ENCODE peak calls at places on chromosomes 3 and 15, in four cellular contexts. C, L, R and X are unnamed samples.

GRCh38 chr3:151419806-151420205 is 35.3 kb upstream of the P2RY12 start:
- DNase-seq in C (no peak), L (no peak), R (no peak), X (no peak)

GRCh38 chr3:150225986-150226385 is 182.1 kb upstream of the TSC22D2 start:
- DNase-seq in C (no peak), L (no peak), R (no peak), X (no peak)

GRCh38 chr15:81002254-81003022 is 1.7 kb downstream of the TLNRD1 start:
- DNase-seq in C (no peak), L (no peak), R (no peak), X (no peak)

GRCh38 chr3:185558395-185558794 is 6.0 kb upstream of the LIPH start:
- DNase-seq in C (no peak), L (no peak), R (no peak), X (peak; percentile 33)

GRCh38 chr15:68644088-68644904 is 65.5 kb downstream of the CORO2B start:
- DNase-seq in C (peak; percentile 48), L (no peak), R (no peak), X (no peak)

GRCh38 chr3:193693774-193694173 is 100.8 kb downstream of the OPA1 start:
- DNase-seq in C (no peak), L (no peak), R (no peak), X (peak; percentile 63)

GRCh38 chr3:185824051-185824466 is 783 bp downstream of the IGF2BP2 start:
- DNase-seq in C (no peak), L (no peak), R (peak; percentile 54), X (no peak)

GRCh38 chr3:65939841-65940246 is 98.9 kb downstream of the MAGI1 start:
- DNase-seq in C (no peak), L (no peak), R (no peak), X (no peak)

GRCh38 chr3:32410367-32411246 is 19.0 kb downstream of the CMTM7 start:
- DNase-seq in C (no peak), L (no peak), R (no peak), X (no peak)

GRCh38 chr15:49435201-49435600 is 12.2 kb downstream of the FGF7 start:
- DNase-seq in C (no peak), L (no peak), R (no peak), X (no peak)

GRCh38 chr3:43104786-43105185 is 1.1 kb downstream of the POMGNT2 start:
- DNase-seq in C (no peak), L (no peak), R (no peak), X (no peak)

GRCh38 chr3:55481918-55482495 is 5.1 kb downstream of the WNT5A start:
- DNase-seq in C (no peak), L (no peak), R (no peak), X (no peak)

GRCh38 chr15:71433402-71433801 is 318.1 kb downstream of the THSD4 start:
- DNase-seq in C (no peak), L (no peak), R (no peak), X (no peak)

GRCh38 chr3:55486101-55486856 is 827 bp downstream of the WNT5A start:
- DNase-seq in C (no peak), L (no peak), R (peak; percentile 54), X (no peak)

GRCh38 chr15:93895976-93896770 is 335.2 kb upstream of the MCTP2 start:
- DNase-seq in C (no peak), L (no peak), R (no peak), X (no peak)

GRCh38 chr3:187066228-187066995 is 72.9 kb downstream of the RPL39L start:
- DNase-seq in C (peak; percentile 46), L (no peak), R (peak; percentile 32), X (peak; percentile 65)

GRCh38 chr3:31919528-31919927 is 61.5 kb downstream of the OSBPL10 start:
- DNase-seq in C (no peak), L (no peak), R (no peak), X (peak; percentile 78)

GRCh38 chr3:89315750-89316149 is 208.3 kb downstream of the EPHA3 start:
- DNase-seq in C (no peak), L (no peak), R (no peak), X (no peak)

GRCh38 chr3:184914628-184915027 is 102.7 kb downstream of the VPS8 start:
- DNase-seq in C (no peak), L (no peak), R (no peak), X (no peak)

GRCh38 chr3:61562042-61562809 is 855 bp downstream of the PTPRG start:
- DNase-seq in C (peak; percentile 10), L (no peak), R (peak; percentile 74), X (no peak)

GRCh38 chr3:60053518-60054265 is 1003.9 kb upstream of the CFAP20DC start:
- DNase-seq in C (no peak), L (no peak), R (no peak), X (no peak)

GRCh38 chr3:9147896-9148267 is 101.6 kb downstream of the SRGAP3 start:
- DNase-seq in C (no peak), L (no peak), R (no peak), X (no peak)

GRCh38 chr3:9946112-9947024 is 5.8 kb downstream of the PRRT3 start:
- DNase-seq in C (peak; percentile 89), L (no peak), R (peak; percentile 89), X (peak; percentile 74)

GRCh38 chr3:11624161-11624560 is 19.6 kb downstream of the VGLL4 start:
- DNase-seq in C (no peak), L (no peak), R (no peak), X (no peak)

GRCh38 chr15:58707397-58707796 is 42.1 kb downstream of the ADAM10 start:
- DNase-seq in C (no peak), L (no peak), R (no peak), X (no peak)
- TF ChIP-seq PBX3 in C (no peak), L (no peak), R (no peak), X (no peak)

DNA sequence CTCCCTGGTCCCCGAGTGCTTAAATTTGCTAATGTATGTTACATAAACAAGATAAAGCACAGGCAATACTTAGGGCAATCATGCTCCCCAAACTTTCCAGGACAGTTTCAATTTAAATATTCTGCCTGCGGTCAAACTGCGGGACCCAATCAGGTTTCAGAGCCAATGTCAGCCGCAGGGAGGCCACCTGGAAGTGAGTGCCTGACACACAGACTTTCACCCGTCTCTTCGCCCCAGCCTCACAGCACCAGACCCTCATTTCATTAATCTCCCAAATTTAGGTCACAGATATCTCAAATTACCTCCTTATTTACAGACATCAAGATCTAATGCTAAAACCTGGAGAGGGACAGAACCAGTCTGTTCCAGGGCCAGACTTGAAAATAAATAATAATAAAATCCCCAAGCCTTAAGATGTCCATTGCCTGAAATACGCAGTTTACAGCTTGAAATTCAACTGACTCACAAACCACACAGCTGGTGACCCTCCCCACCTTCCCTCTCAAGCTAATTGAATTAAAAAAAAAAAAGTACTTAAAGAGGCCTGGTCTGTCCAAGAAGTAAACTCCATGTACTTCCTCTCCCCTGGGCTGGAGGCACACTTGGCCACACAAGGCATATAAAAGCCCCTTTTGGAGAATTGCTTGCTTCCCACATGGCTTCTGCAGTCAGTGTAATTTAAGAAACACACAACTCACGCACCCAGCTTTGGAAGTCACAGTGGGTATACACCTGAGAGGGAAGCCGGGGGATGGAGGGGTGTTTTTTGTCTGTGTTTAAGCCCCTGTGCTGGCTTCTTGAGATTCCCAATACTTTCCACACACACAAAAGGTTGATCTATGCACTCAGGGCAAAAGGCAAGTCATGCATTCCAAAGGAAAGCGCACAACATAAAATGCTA is 106.9 kb upstream of the ALDH1A3 start:
- DNase-seq in C (no peak), L (no peak), R (peak; percentile 73), X (no peak)
- TF ChIP-seq PBX3 in C (no peak), L (no peak), R (no peak), X (no peak)

DNA sequence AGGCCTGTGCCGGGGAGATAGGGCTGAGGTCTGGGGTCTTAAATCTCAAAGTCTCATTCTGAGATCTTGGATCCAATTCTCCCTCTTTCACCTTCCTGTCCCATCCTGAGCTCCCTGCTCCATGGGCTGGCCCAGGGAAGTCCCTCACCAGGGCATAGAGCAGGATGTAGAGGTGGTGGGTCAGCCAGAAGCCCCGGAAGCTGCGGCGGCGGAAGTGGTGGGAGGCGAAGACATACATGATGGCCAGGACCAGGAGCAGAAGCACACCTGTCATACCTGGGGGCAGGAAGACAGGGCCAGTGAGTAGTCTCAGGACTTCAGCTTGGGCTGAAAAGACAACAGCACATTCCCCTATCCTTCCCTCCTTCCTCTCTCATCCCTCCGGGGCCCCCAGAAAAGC is 16.5 kb downstream of the DUOX2 start:
- DNase-seq in C (no peak), L (no peak), R (no peak), X (no peak)
- TF ChIP-seq PBX3 in C (no peak), L (no peak), R (no peak), X (no peak)

GRCh38 chr3:112651516-112651915 is 10.6 kb upstream of the CCDC80 start:
- DNase-seq in C (no peak), L (no peak), R (no peak), X (no peak)
- TF ChIP-seq PBX3 in C (no peak), L (no peak), R (no peak), X (no peak)

GRCh38 chr3:73572371-73572770 is 52.4 kb downstream of the PDZRN3 start:
- DNase-seq in C (no peak), L (no peak), R (no peak), X (no peak)
- TF ChIP-seq PBX3 in C (no peak), L (no peak), R (peak; percentile 91), X (no peak)

GRCh38 chr15:58515807-58516206 is 84.0 kb downstream of the LIPC start:
- DNase-seq in C (no peak), L (peak; percentile 20), R (no peak), X (no peak)
- TF ChIP-seq PBX3 in C (no peak), L (no peak), R (no peak), X (no peak)

GRCh38 chr15:83838763-83839162 is 184.8 kb downstream of the ADAMTSL3 start:
- DNase-seq in C (no peak), L (no peak), R (no peak), X (no peak)

GRCh38 chr15:83835384-83836010 is 181.6 kb downstream of the ADAMTSL3 start:
- DNase-seq in C (no peak), L (no peak), R (no peak), X (no peak)

GRCh38 chr15:83833569-83833968 is 179.6 kb downstream of the ADAMTSL3 start:
- DNase-seq in C (no peak), L (no peak), R (no peak), X (no peak)

GRCh38 chr15:83842281-83842680 is 188.4 kb downstream of the ADAMTSL3 start:
- DNase-seq in C (no peak), L (no peak), R (no peak), X (no peak)

DNA sequence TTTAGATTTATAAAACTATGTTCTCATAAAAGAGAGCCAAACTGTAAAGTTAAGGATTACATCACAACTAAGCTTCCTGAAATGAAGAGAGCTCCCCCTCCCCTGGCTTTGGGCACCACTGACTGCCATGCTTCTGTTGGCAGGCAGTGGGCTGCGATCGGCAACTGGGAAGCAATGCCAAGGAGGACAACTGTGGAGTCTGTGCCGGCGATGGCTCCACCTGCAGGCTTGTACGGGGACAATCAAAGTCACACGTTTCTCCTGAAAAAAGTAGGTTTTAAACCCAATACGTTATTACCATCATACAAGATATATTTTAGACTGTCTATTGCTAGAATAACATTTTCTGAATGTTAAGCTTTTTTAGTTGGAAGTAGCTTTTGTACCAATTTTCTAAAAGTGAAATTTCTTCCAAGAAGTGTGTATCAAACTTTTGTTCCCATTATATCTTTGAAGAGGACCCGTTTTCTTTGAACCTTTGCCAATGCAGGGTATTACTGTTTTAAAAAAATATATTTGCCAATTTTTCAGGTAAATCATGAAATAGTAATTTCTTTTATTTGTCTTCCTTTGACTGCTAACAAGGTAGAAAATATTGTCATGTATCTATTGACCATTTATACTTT is 184.1 kb downstream of the ADAMTSL3 start:
- DNase-seq in C (peak; percentile 55), L (no peak), R (peak; percentile 55), X (peak; percentile 5)
- TF ChIP-seq PBX3 in C (no peak), L (no peak), R (no peak), X (no peak)